ENCODE peak calls at places on chromosomes 12 and 14, in six cellular contexts. C is epithelial cell of proximal tubule, B is ovary, I is tibial artery, X is psoas muscle, Y is B cell. O is an unnamed sample.
A peak's percentile ranks its signal among the peaks of the same experiment; 100 is the strongest.

GRCh38 chr12:42588308-42588836 is 1.2 kb downstream of the PRICKLE1 start:
- DNase-seq in Y (no peak), B (peak; percentile 32), C (no peak), X (no peak), I (no peak), O (no peak)

GRCh38 chr12:64178122-64178521 is 44.0 kb downstream of the KICS2 start:
- DNase-seq in B (no peak), Y (no peak), I (no peak), C (no peak), X (no peak), O (no peak)

GRCh38 chr12:65609359-65609771 is 214.9 kb upstream of the HMGA2 start:
- DNase-seq in C (no peak), Y (no peak), B (no peak), I (no peak), X (no peak), O (peak; percentile 30)

GRCh38 chr14:93081875-93082570 is 33.7 kb downstream of the ITPK1 start:
- DNase-seq in X (no peak), B (no peak), C (no peak), Y (no peak), I (no peak), O (no peak)

GRCh38 chr14:102770147-102770909 is 6.9 kb upstream of the TRAF3 start:
- DNase-seq in I (no peak), C (no peak), Y (no peak), X (no peak), B (no peak), O (no peak)

GRCh38 chr12:50581226-50582184 is 76.7 kb downstream of the DIP2B start:
- DNase-seq in B (no peak), I (no peak), C (peak; percentile 52), Y (no peak), X (no peak), O (no peak)

GRCh38 chr14:20782280-20782890 is 1.3 kb downstream of the RNASE6 start:
- DNase-seq in B (no peak), Y (no peak), I (no peak), C (no peak), X (no peak), O (no peak)

GRCh38 chr12:65510584-65511050 is 232.1 kb downstream of the MSRB3 start:
- DNase-seq in B (peak; percentile 33), I (no peak), C (no peak), X (no peak), Y (no peak), O (no peak)

GRCh38 chr12:22938323-22938722 is 313.4 kb downstream of the ETNK1 start:
- DNase-seq in B (no peak), Y (no peak), I (no peak), X (no peak), C (no peak), O (no peak)

GRCh38 chr14:55851301-55851700 is 266.9 kb upstream of the PELI2 start:
- DNase-seq in X (no peak), I (no peak), B (no peak), Y (no peak), C (no peak), O (no peak)

GRCh38 chr12:5691943-5692342 is 253.1 kb downstream of the ANO2 start:
- DNase-seq in X (no peak), Y (no peak), B (no peak), C (no peak), I (no peak), O (no peak)

GRCh38 chr12:5692850-5693249 is 252.2 kb downstream of the ANO2 start:
- DNase-seq in C (no peak), I (no peak), X (no peak), Y (no peak), B (no peak), O (no peak)

GRCh38 chr12:5690240-5690639 is 254.8 kb downstream of the ANO2 start:
- DNase-seq in Y (no peak), C (no peak), X (no peak), B (no peak), I (no peak), O (no peak)

GRCh38 chr12:5688226-5688625 is 256.3 kb downstream of the NTF3 start:
- DNase-seq in Y (no peak), B (no peak), C (no peak), X (no peak), I (no peak), O (no peak)

GRCh38 chr12:5689773-5690172 is 255.3 kb downstream of the ANO2 start:
- DNase-seq in X (no peak), I (no peak), C (no peak), Y (no peak), B (no peak), O (no peak)
- TF ChIP-seq CTCF in X (no peak), I (no peak), C (no peak), Y (no peak), B (no peak), O (no peak)

GRCh38 chr12:87344699-87345098 is 684.5 kb downstream of the C12orf50 start:
- DNase-seq in Y (no peak), B (no peak), C (no peak), I (no peak), X (no peak), O (no peak)
- TF ChIP-seq CTCF in Y (no peak), B (no peak), C (peak; percentile 55), I (no peak), X (no peak), O (no peak)

GRCh38 chr14:77616133-77616453 is 344 bp downstream of the SPTLC2 start:
- DNase-seq in Y (no peak), C (no peak), B (no peak), I (no peak), X (no peak), O (no peak)

GRCh38 chr14:77618381-77618780 is 1.9 kb upstream of the SPTLC2 start:
- DNase-seq in Y (no peak), I (no peak), B (no peak), X (no peak), C (no peak), O (no peak)

GRCh38 chr14:77613207-77613606 is 3.2 kb downstream of the SPTLC2 start:
- DNase-seq in X (no peak), Y (no peak), B (no peak), I (no peak), C (no peak), O (no peak)

GRCh38 chr14:77615231-77616132 is 955 bp downstream of the SPTLC2 start:
- DNase-seq in Y (no peak), I (no peak), X (no peak), C (no peak), B (no peak), O (no peak)

GRCh38 chr14:77616454-77617229 is at the start of gene SPTLC2:
- DNase-seq in Y (peak; percentile 97), B (peak; percentile 98), X (peak; percentile 99), C (peak; percentile 92), I (peak; percentile 98), O (peak; percentile 97)
- TF ChIP-seq CTCF in Y (no peak), B (no peak), X (no peak), C (peak; percentile 20), I (no peak), O (no peak)

GRCh38 chr12:49440031-49440430 is 72.8 kb downstream of the SPATS2 start:
- DNase-seq in I (no peak), X (no peak), Y (no peak), C (no peak), B (no peak), O (no peak)

GRCh38 chr12:49439042-49439441 is 71.8 kb downstream of the SPATS2 start:
- DNase-seq in Y (no peak), B (no peak), I (no peak), X (no peak), C (no peak), O (no peak)

GRCh38 chr12:49448858-49449257 is 81.6 kb downstream of the SPATS2 start:
- DNase-seq in Y (no peak), C (no peak), I (no peak), X (no peak), B (no peak), O (no peak)

GRCh38 chr12:49446571-49446970 is 79.3 kb downstream of the SPATS2 start:
- DNase-seq in Y (no peak), B (no peak), X (no peak), C (no peak), I (no peak), O (no peak)

DNA sequence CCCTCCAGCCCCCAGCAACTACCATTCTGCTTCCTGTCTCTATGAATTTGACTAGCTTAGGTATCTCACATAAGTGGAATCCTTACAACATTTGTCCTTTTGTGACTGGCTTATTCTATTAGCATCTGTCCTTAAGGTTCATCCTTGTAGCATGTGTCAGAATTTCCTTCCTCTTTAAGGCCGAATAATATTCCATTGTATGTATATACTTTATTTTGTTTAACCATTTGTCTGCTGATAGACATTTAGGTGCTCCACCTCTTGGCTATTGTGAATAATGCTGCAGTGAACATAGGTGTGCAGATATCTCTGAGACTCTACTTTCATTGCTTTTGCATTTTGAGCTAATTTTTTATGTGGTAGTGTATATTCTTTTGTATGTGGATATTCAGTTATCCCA is 75.7 kb downstream of the SPATS2 start:
- DNase-seq in B (no peak), I (no peak), Y (no peak), X (no peak), C (no peak), O (no peak)
- TF ChIP-seq CTCF in B (no peak), I (no peak), Y (no peak), X (no peak), C (no peak), O (no peak)

DNA sequence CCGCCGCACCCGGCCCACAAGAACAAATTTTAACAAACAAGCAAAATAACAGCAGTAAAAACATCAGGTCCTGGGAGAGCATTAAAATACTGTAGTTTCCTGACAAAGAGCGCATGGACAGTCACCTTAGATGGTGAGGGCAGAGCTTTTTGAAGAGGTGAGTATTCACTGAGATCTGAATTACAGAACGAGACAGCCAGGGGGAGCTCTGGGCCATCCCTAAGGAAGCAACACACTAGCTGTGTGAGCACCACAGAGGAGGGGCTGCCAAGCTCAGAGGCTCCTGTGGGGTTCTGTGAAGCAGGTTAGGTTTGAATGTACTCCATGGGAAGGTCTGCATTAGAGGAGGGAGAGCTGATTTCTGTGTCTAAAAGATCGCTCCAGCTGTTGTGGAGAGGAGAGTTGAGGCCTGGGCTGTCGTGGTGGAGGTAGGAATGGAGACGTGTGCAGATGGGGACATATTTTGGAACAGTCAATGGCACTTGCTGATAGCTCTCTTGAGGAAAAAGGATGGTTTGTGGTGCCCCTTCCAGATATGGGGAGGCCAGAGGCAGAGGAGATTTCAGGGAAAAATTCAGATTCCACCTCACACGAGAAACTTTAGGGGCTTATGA is 72.9 kb downstream of the TRAFD1 start:
- DNase-seq in I (no peak), X (no peak), Y (peak; percentile 71), C (no peak), B (peak; percentile 44), O (peak; percentile 12)
- TF ChIP-seq CTCF in I (peak; percentile 42), X (peak; percentile 37), Y (peak; percentile 71), C (peak; percentile 76), B (peak; percentile 11), O (peak; percentile 51)

O was measured in AG09319.